ENCODE peak calls at places on chromosomes 16 and 17, in six cellular contexts. One of them, this sample, is unnamed.

GRCh38 chr17:34765291-34765690 is 185.9 kb downstream of the TMEM132E start:
- DNase-seq in choroid plexus epithelial cell: no peak
- DNase-seq in lung: no peak
- DNase-seq in astrocyte of the spinal cord: no peak
- DNase-seq in IMR-90: no peak
- DNase-seq in gastrocnemius medialis: no peak
- DNase-seq in this sample: no peak

GRCh38 chr17:10050597-10051101 is 145.6 kb upstream of the RCVRN start:
- DNase-seq in gastrocnemius medialis: no peak
- DNase-seq in lung: no peak
- DNase-seq in astrocyte of the spinal cord: no peak
- DNase-seq in IMR-90: peak
- DNase-seq in choroid plexus epithelial cell: peak
- DNase-seq in this sample: peak

GRCh38 chr17:79693419-79693818 is 37.3 kb upstream of the ENPP7 start:
- DNase-seq in choroid plexus epithelial cell: no peak
- DNase-seq in astrocyte of the spinal cord: no peak
- DNase-seq in lung: no peak
- DNase-seq in gastrocnemius medialis: no peak
- DNase-seq in IMR-90: no peak
- DNase-seq in this sample: no peak

GRCh38 chr16:11359370-11359769 is 14.1 kb downstream of the RMI2 start:
- DNase-seq in lung: peak
- DNase-seq in astrocyte of the spinal cord: peak
- DNase-seq in IMR-90: peak
- DNase-seq in gastrocnemius medialis: no peak
- DNase-seq in choroid plexus epithelial cell: peak
- DNase-seq in this sample: no peak

GRCh38 chr16:25126820-25127232 is 15.3 kb downstream of the LCMT1 start:
- DNase-seq in lung: peak
- DNase-seq in astrocyte of the spinal cord: peak
- DNase-seq in IMR-90: peak
- DNase-seq in choroid plexus epithelial cell: peak
- DNase-seq in gastrocnemius medialis: no peak
- DNase-seq in this sample: peak

GRCh38 chr16:47507701-47508100 is 46.6 kb downstream of the PHKB start:
- DNase-seq in gastrocnemius medialis: no peak
- DNase-seq in lung: no peak
- DNase-seq in astrocyte of the spinal cord: no peak
- DNase-seq in choroid plexus epithelial cell: peak
- DNase-seq in IMR-90: peak
- DNase-seq in this sample: no peak

GRCh38 chr16:67718668-67719047 is 458 bp downstream of the GFOD2 start:
- DNase-seq in IMR-90: no peak
- DNase-seq in choroid plexus epithelial cell: no peak
- DNase-seq in astrocyte of the spinal cord: no peak
- DNase-seq in lung: no peak
- DNase-seq in gastrocnemius medialis: no peak
- DNase-seq in this sample: no peak

GRCh38 chr16:68282064-68282452 is 17.7 kb downstream of the SLC7A6 start:
- DNase-seq in lung: no peak
- DNase-seq in gastrocnemius medialis: no peak
- DNase-seq in astrocyte of the spinal cord: no peak
- DNase-seq in IMR-90: no peak
- DNase-seq in choroid plexus epithelial cell: no peak
- DNase-seq in this sample: no peak

GRCh38 chr17:78109489-78109761 is 19.1 kb downstream of the TMC6 start:
- DNase-seq in IMR-90: no peak
- DNase-seq in lung: no peak
- DNase-seq in gastrocnemius medialis: no peak
- DNase-seq in astrocyte of the spinal cord: no peak
- DNase-seq in choroid plexus epithelial cell: no peak
- DNase-seq in this sample: no peak

GRCh38 chr17:45325810-45326209 is 9.0 kb upstream of the MAP3K14 start:
- DNase-seq in choroid plexus epithelial cell: no peak
- DNase-seq in IMR-90: no peak
- DNase-seq in astrocyte of the spinal cord: no peak
- DNase-seq in lung: no peak
- DNase-seq in gastrocnemius medialis: no peak
- DNase-seq in this sample: no peak

GRCh38 chr17:71709974-71710373 is 410.8 kb upstream of the SOX9 start:
- DNase-seq in choroid plexus epithelial cell: no peak
- DNase-seq in astrocyte of the spinal cord: peak
- DNase-seq in IMR-90: peak
- DNase-seq in lung: no peak
- DNase-seq in gastrocnemius medialis: no peak
- DNase-seq in this sample: no peak

GRCh38 chr16:73888840-73889577 is 407.6 kb upstream of the PSMD7 start:
- DNase-seq in gastrocnemius medialis: no peak
- DNase-seq in IMR-90: no peak
- DNase-seq in choroid plexus epithelial cell: no peak
- DNase-seq in astrocyte of the spinal cord: no peak
- DNase-seq in lung: no peak
- DNase-seq in this sample: no peak

GRCh38 chr16:77290451-77291110 is 91.4 kb downstream of the SYCE1L start:
- DNase-seq in lung: no peak
- DNase-seq in IMR-90: peak
- DNase-seq in astrocyte of the spinal cord: peak
- DNase-seq in choroid plexus epithelial cell: peak
- DNase-seq in gastrocnemius medialis: no peak
- DNase-seq in this sample: no peak

GRCh38 chr16:72788269-72788809 is 259.6 kb downstream of the ZFHX3 start:
- DNase-seq in choroid plexus epithelial cell: no peak
- DNase-seq in gastrocnemius medialis: no peak
- DNase-seq in lung: no peak
- DNase-seq in astrocyte of the spinal cord: no peak
- DNase-seq in IMR-90: no peak
- DNase-seq in this sample: no peak

GRCh38 chr16:81655474-81656162 is 123.5 kb upstream of the PLCG2 start:
- DNase-seq in choroid plexus epithelial cell: no peak
- DNase-seq in IMR-90: no peak
- DNase-seq in lung: no peak
- DNase-seq in astrocyte of the spinal cord: no peak
- DNase-seq in gastrocnemius medialis: no peak
- DNase-seq in this sample: no peak

GRCh38 chr17:76726231-76726765 is at the start of gene JMJD6:
- DNase-seq in IMR-90: peak
- DNase-seq in gastrocnemius medialis: peak
- DNase-seq in lung: peak
- DNase-seq in choroid plexus epithelial cell: peak
- DNase-seq in astrocyte of the spinal cord: peak
- DNase-seq in this sample: peak

GRCh38 chr16:29806096-29806579 is at the start of gene MAZ:
- DNase-seq in gastrocnemius medialis: no peak
- DNase-seq in astrocyte of the spinal cord: no peak
- DNase-seq in lung: no peak
- DNase-seq in IMR-90: peak
- DNase-seq in choroid plexus epithelial cell: no peak
- DNase-seq in this sample: no peak

GRCh38 chr17:48550313-48551205 is 5.7 kb upstream of the HOXB2 start:
- DNase-seq in astrocyte of the spinal cord: peak
- DNase-seq in IMR-90: peak
- DNase-seq in lung: no peak
- DNase-seq in gastrocnemius medialis: no peak
- DNase-seq in choroid plexus epithelial cell: no peak
- DNase-seq in this sample: no peak

GRCh38 chr17:69525920-69526841 is 111.7 kb downstream of the MAP2K6 start:
- DNase-seq in choroid plexus epithelial cell: peak
- DNase-seq in gastrocnemius medialis: peak
- DNase-seq in IMR-90: peak
- DNase-seq in astrocyte of the spinal cord: peak
- DNase-seq in lung: no peak
- DNase-seq in this sample: peak

GRCh38 chr16:58644765-58645487 is 15.3 kb upstream of the CNOT1 start:
- DNase-seq in gastrocnemius medialis: no peak
- DNase-seq in lung: no peak
- DNase-seq in IMR-90: no peak
- DNase-seq in choroid plexus epithelial cell: no peak
- DNase-seq in astrocyte of the spinal cord: no peak
- DNase-seq in this sample: no peak

GRCh38 chr16:57373117-57373947 is 1.0 kb downstream of the CX3CL1 start:
- DNase-seq in lung: no peak
- DNase-seq in astrocyte of the spinal cord: no peak
- DNase-seq in IMR-90: no peak
- DNase-seq in choroid plexus epithelial cell: no peak
- DNase-seq in gastrocnemius medialis: no peak
- DNase-seq in this sample: no peak

GRCh38 chr17:76199466-76199865 is 40.8 kb downstream of the RNF157 start:
- DNase-seq in choroid plexus epithelial cell: no peak
- DNase-seq in astrocyte of the spinal cord: no peak
- DNase-seq in lung: no peak
- DNase-seq in gastrocnemius medialis: no peak
- DNase-seq in IMR-90: no peak
- DNase-seq in this sample: no peak

GRCh38 chr17:1203111-1203966 is 23.6 kb upstream of the ABR start:
- DNase-seq in gastrocnemius medialis: peak
- DNase-seq in choroid plexus epithelial cell: peak
- DNase-seq in astrocyte of the spinal cord: peak
- DNase-seq in IMR-90: peak
- DNase-seq in lung: peak
- DNase-seq in this sample: no peak

GRCh38 chr16:88700636-88701482 is 5.3 kb downstream of the RNF166 start:
- DNase-seq in gastrocnemius medialis: peak
- DNase-seq in lung: peak
- DNase-seq in IMR-90: peak
- DNase-seq in choroid plexus epithelial cell: peak
- DNase-seq in astrocyte of the spinal cord: peak
- DNase-seq in this sample: peak

GRCh38 chr17:30573603-30574175 is 96.5 kb downstream of the GOSR1 start:
- DNase-seq in choroid plexus epithelial cell: no peak
- DNase-seq in astrocyte of the spinal cord: no peak
- DNase-seq in IMR-90: no peak
- DNase-seq in gastrocnemius medialis: no peak
- DNase-seq in lung: no peak
- DNase-seq in this sample: no peak
- TF ChIP-seq CTCF in choroid plexus epithelial cell: no peak
- TF ChIP-seq CTCF in astrocyte of the spinal cord: no peak
- TF ChIP-seq CTCF in IMR-90: no peak
- TF ChIP-seq CTCF in gastrocnemius medialis: no peak
- TF ChIP-seq CTCF in lung: no peak
- TF ChIP-seq CTCF in this sample: no peak

DNA sequence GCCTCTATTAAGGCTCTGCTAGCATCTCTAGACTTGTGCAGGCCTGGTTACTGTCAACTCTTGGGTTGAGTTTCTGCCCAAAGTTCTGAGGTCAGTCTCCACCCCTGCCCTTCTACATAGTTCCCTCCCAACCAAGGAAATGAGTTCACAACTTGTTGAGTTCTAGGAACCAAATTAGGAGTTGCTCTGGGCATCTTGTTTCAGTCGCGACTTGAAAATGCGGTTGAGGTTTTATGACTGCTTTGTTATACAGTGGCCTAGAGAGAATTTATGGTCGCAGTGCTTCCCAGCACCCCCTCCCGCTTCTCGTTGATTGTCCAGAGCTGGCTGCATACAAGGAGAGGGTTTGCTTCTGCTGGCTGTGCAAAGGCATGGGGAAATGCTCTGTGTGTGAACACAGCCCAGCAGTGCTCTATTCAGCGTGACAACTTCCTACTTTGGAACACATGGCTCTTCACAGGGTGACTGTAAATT is 20.2 kb downstream of the GNAO1 start:
- DNase-seq in choroid plexus epithelial cell: no peak
- DNase-seq in gastrocnemius medialis: no peak
- DNase-seq in lung: no peak
- DNase-seq in astrocyte of the spinal cord: no peak
- DNase-seq in IMR-90: no peak
- DNase-seq in this sample: no peak
- H3K4me3 ChIP-seq in choroid plexus epithelial cell: no peak
- H3K4me3 ChIP-seq in gastrocnemius medialis: no peak
- H3K4me3 ChIP-seq in lung: no peak
- H3K4me3 ChIP-seq in astrocyte of the spinal cord: no peak
- H3K4me3 ChIP-seq in IMR-90: no peak
- H3K4me3 ChIP-seq in this sample: no peak

GRCh38 chr17:65560628-65561371 is 648 bp downstream of the AXIN2 start:
- DNase-seq in gastrocnemius medialis: peak
- DNase-seq in choroid plexus epithelial cell: peak
- DNase-seq in astrocyte of the spinal cord: peak
- DNase-seq in lung: peak
- DNase-seq in IMR-90: peak
- DNase-seq in this sample: peak

GRCh38 chr17:65559483-65559801 is 2.0 kb downstream of the AXIN2 start:
- DNase-seq in astrocyte of the spinal cord: no peak
- DNase-seq in IMR-90: no peak
- DNase-seq in gastrocnemius medialis: no peak
- DNase-seq in choroid plexus epithelial cell: no peak
- DNase-seq in lung: no peak
- DNase-seq in this sample: no peak

GRCh38 chr17:65558683-65559311 is 2.7 kb downstream of the AXIN2 start:
- DNase-seq in astrocyte of the spinal cord: no peak
- DNase-seq in gastrocnemius medialis: no peak
- DNase-seq in IMR-90: no peak
- DNase-seq in lung: no peak
- DNase-seq in choroid plexus epithelial cell: no peak
- DNase-seq in this sample: no peak

GRCh38 chr17:65561394-65562205 is at the start of gene AXIN2:
- DNase-seq in choroid plexus epithelial cell: peak
- DNase-seq in lung: peak
- DNase-seq in IMR-90: peak
- DNase-seq in gastrocnemius medialis: peak
- DNase-seq in astrocyte of the spinal cord: peak
- DNase-seq in this sample: peak

GRCh38 chr17:65559802-65560627 is 1.4 kb downstream of the AXIN2 start:
- DNase-seq in astrocyte of the spinal cord: peak
- DNase-seq in lung: no peak
- DNase-seq in choroid plexus epithelial cell: no peak
- DNase-seq in gastrocnemius medialis: no peak
- DNase-seq in IMR-90: no peak
- DNase-seq in this sample: no peak
- TF ChIP-seq CTCF in astrocyte of the spinal cord: no peak
- TF ChIP-seq CTCF in lung: no peak
- TF ChIP-seq CTCF in choroid plexus epithelial cell: no peak
- TF ChIP-seq CTCF in gastrocnemius medialis: no peak
- TF ChIP-seq CTCF in IMR-90: no peak
- TF ChIP-seq CTCF in this sample: no peak

DNA sequence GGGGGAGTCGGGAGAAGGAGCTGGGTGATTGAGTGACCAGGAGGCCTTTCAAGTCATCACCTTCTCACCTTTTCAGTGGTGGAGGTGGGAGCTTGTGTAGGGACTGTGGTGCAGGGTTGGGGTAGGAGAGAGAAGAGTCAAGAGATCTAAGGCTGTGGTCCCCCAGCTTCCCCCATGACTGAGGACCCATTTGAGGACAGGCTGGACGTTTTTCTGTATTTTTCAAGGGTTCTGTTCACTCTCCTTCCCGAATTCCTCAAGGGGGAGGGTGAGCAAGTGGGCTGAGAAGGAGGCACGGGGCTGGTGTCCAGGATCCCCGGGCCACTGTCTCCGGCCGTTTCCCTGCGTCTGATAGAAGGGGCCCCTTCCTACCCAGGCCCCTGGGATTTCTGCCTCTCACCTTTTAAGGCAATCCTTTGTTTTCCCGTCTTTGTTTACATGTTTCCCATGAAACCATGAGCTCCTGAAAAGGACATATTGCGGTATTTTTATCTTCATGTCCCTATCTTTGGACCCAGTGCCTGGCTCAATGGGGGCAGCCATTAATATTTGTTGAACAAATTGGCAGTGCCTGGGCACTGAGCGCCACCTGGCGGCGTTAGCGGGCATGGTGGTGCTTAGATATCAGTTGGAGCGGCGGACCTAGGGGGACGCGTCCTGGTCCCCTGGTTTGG is 9.2 kb upstream of the CD300A start:
- DNase-seq in lung: peak
- DNase-seq in gastrocnemius medialis: no peak
- DNase-seq in choroid plexus epithelial cell: peak
- DNase-seq in IMR-90: peak
- DNase-seq in astrocyte of the spinal cord: peak
- DNase-seq in this sample: peak
- H3K4me3 ChIP-seq in lung: no peak
- H3K4me3 ChIP-seq in gastrocnemius medialis: peak
- H3K4me3 ChIP-seq in choroid plexus epithelial cell: no peak
- H3K4me3 ChIP-seq in IMR-90: no peak
- H3K4me3 ChIP-seq in astrocyte of the spinal cord: no peak
- H3K4me3 ChIP-seq in this sample: no peak

This sample was measured in HFF-Myc.